ENCODE peak calls at places on chromosomes 4 and X, in five cellular contexts. W is SK-N-SH, Y is GM12878, S is HepG2, T is K562. E is an unnamed sample.

GRCh38 chr4:85869156-85869555 is 394.2 kb downstream of the ARHGAP24 start:
- DNase-seq in W (no peak), S (no peak), Y (no peak), T (no peak), E (no peak)

GRCh38 chr4:102730968-102731533 is 29.7 kb downstream of the MANBA start:
- DNase-seq in T (peak), Y (no peak), W (no peak), S (peak), E (no peak)

GRCh38 chrX:19344661-19345060 is 934 bp downstream of the PDHA1 start:
- DNase-seq in W (no peak), T (peak), Y (no peak), S (no peak), E (no peak)

GRCh38 chr4:108144451-108144850 is 24.3 kb downstream of the LEF1 start:
- DNase-seq in W (no peak), Y (no peak), T (peak), S (no peak), E (no peak)

GRCh38 chr4:159051245-159052071 is 51.4 kb upstream of the RAPGEF2 start:
- DNase-seq in W (no peak), Y (peak), S (no peak), T (no peak), E (no peak)

GRCh38 chrX:23365541-23365940 is 30.9 kb downstream of the PTCHD1 start:
- DNase-seq in W (no peak), Y (no peak), S (no peak), T (no peak), E (no peak)

GRCh38 chr4:87360338-87360935 is 30.6 kb downstream of the HSD17B11 start:
- DNase-seq in W (no peak), T (no peak), S (no peak), Y (no peak), E (no peak)

GRCh38 chrX:153685751-153686676 is 1.7 kb upstream of the SLC6A8 start:
- DNase-seq in W (no peak), Y (no peak), T (peak), S (no peak), E (no peak)

GRCh38 chrX:19638968-19639539 is 123.7 kb upstream of the MAP3K15 start:
- DNase-seq in Y (no peak), S (no peak), T (no peak), W (no peak), E (no peak)

GRCh38 chr4:21656832-21657231 is 291.7 kb downstream of the KCNIP4 start:
- DNase-seq in S (peak), Y (no peak), W (no peak), T (no peak), E (no peak)

GRCh38 chr4:5212255-5213032 is 161.2 kb downstream of the STK32B start:
- DNase-seq in S (no peak), T (no peak), W (no peak), Y (no peak), E (no peak)

GRCh38 chr4:187276786-187277408 is 553.2 kb upstream of the FAT1 start:
- DNase-seq in Y (no peak), S (no peak), T (no peak), W (no peak), E (no peak)

GRCh38 chr4:23237771-23238170 is 545.0 kb downstream of the GBA3 start:
- DNase-seq in T (no peak), W (peak), S (no peak), Y (no peak), E (no peak)

GRCh38 chrX:49029876-49030275 is 13.3 kb downstream of the TFE3 start:
- DNase-seq in S (no peak), T (no peak), W (no peak), Y (no peak), E (no peak)

GRCh38 chr4:14871676-14872430 is 130.4 kb upstream of the CPEB2 start:
- DNase-seq in S (peak), T (peak), W (no peak), Y (no peak), E (peak)

GRCh38 chr4:28177641-28178040 is 1317.0 kb downstream of the STIM2 start:
- DNase-seq in Y (no peak), S (no peak), W (no peak), T (no peak), E (no peak)

GRCh38 chr4:106011387-106011786 is 116.1 kb downstream of the NPNT start:
- DNase-seq in W (no peak), S (no peak), T (no peak), Y (no peak), E (no peak)

GRCh38 chrX:69088171-69088938 is 76.9 kb downstream of the PJA1 start:
- DNase-seq in Y (no peak), S (no peak), W (peak), T (no peak), E (no peak)

GRCh38 chrX:100368167-100368566 is 41.9 kb downstream of the PCDH19 start:
- DNase-seq in T (peak), W (peak), S (peak), Y (no peak), E (peak)

GRCh38 chrX:153648358-153649177 is 1.6 kb downstream of the DUSP9 start:
- DNase-seq in S (no peak), W (peak), T (no peak), Y (no peak), E (no peak)

GRCh38 chrX:120140293-120140981 is 18.0 kb upstream of the RHOXF2 start:
- DNase-seq in S (no peak), W (no peak), Y (no peak), T (no peak), E (no peak)

GRCh38 chr4:10571896-10572295 is 112.7 kb downstream of the CLNK start:
- DNase-seq in S (no peak), W (no peak), Y (no peak), T (no peak), E (no peak)

GRCh38 chr4:39205000-39205399 is 22.7 kb downstream of the WDR19 start:
- DNase-seq in Y (no peak), W (peak), T (no peak), S (no peak), E (no peak)

DNA sequence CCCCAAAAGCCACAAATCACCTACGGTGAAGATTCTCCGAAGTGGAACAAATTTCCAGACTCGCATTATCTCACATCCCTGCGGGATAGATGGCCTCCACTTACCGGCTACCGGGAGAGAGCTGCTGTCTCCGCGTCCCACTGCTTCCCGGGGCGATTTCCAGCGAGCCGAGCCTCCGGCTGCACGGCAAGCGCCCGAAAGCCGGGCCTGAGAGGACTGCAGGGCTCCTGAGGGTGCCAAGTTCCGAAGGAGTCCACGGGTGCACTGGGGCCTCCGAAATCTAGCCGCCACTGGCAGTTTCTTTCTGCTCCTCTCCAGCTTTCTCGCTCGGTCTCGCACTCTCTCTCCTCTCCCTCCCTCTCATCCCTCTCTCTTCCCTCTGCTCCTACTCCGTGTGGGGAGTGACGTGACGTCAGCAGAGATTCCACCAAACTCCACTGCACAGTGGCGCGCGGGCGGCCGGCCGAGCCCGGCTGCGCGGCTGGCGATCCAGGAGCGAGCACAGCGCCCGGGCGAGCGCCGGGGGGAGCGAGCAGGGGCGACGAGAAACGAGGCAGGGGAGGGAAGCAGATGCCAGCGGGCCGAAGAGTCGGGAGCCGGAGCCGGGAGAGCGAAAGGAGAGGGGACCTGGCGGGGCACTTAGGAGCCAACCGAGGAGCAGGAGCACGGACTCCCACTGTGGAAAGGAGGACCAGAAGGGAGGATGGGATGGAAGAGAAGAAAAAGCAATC is 14.0 kb upstream of the PITX2 start:
- DNase-seq in T (no peak), W (no peak), Y (no peak), S (no peak), E (no peak)
- TF ChIP-seq JUND in T (no peak), W (no peak), Y (no peak), S (no peak), E (no peak)

DNA sequence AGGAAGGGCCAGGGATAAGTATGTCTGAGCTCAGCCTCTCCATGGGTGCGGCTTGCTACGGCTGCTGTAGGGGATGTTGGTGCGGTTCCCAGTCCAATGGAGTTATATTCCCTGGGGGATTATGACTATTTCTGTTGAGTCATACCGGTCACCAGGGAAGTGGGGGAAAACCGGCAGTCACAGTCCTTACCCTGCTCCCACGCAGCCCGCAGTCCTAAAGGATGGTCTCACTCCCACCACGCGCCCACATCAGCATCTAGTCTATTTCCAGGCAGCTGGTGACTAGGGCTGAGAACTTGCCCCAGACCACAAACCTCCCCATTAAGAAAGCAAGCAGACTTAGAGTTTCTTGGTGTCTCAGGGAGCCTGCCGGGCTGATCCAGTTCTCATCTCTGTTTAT is 191.6 kb downstream of the VEGFC start:
- DNase-seq in T (no peak), S (no peak), Y (no peak), W (no peak), E (no peak)
- TF ChIP-seq JUND in T (no peak), S (no peak), Y (no peak), W (no peak), E (no peak)

GRCh38 chrX:13250831-13251612 is 68.8 kb downstream of the ATXN3L start:
- DNase-seq in S (no peak), T (no peak), W (no peak), Y (no peak), E (no peak)

GRCh38 chrX:13252726-13253125 is 67.1 kb downstream of the ATXN3L start:
- DNase-seq in T (no peak), W (no peak), S (no peak), Y (no peak), E (no peak)

GRCh38 chrX:13253223-13253622 is 66.6 kb downstream of the ATXN3L start:
- DNase-seq in T (no peak), Y (peak), S (no peak), W (no peak), E (no peak)

GRCh38 chrX:13254076-13254785 is 65.6 kb downstream of the ATXN3L start:
- DNase-seq in W (no peak), Y (peak), T (peak), S (peak), E (no peak)

GRCh38 chrX:13248867-13249521 is 70.9 kb downstream of the ATXN3L start:
- DNase-seq in S (no peak), T (no peak), W (no peak), Y (no peak), E (no peak)
- TF ChIP-seq JUND in S (no peak), T (no peak), W (no peak), Y (no peak), E (no peak)

GRCh38 chr4:110075891-110076290 is 122.5 kb downstream of the ELOVL6 start:
- DNase-seq in S (no peak), T (no peak), Y (no peak), W (no peak), E (no peak)

GRCh38 chr4:110071466-110071865 is 126.9 kb downstream of the ELOVL6 start:
- DNase-seq in T (no peak), W (no peak), S (no peak), Y (no peak), E (no peak)

GRCh38 chr4:110073045-110073845 is 125.2 kb downstream of the ELOVL6 start:
- DNase-seq in S (no peak), Y (no peak), W (peak), T (no peak), E (no peak)

GRCh38 chr4:110074570-110074969 is 123.8 kb downstream of the ELOVL6 start:
- DNase-seq in Y (no peak), S (no peak), T (no peak), W (no peak), E (no peak)

GRCh38 chr4:110075083-110075738 is 123.2 kb downstream of the ELOVL6 start:
- DNase-seq in Y (no peak), S (no peak), W (no peak), T (no peak), E (no peak)
- TF ChIP-seq JUND in Y (no peak), S (no peak), W (no peak), T (no peak), E (no peak)

E was measured in T47D.